ENCODE peak calls at places on chromosomes 2 and 18, in eight cellular contexts. G is K562, Q is adrenal gland, Z is endothelial cell, X is HepG2, L is AG09309, T is PC-3, O is hepatocyte. B is an unnamed sample.

GRCh38 chr2:127569274-127570065 is 34.0 kb downstream of the MYO7B start:
- DNase-seq in G (no peak), Q (peak), Z (no peak), X (no peak), L (peak), T (peak), O (no peak), B (no peak)

GRCh38 chr2:172672999-172673726 is 62.5 kb upstream of the RAPGEF4 start:
- DNase-seq in G (no peak), Q (no peak), Z (no peak), X (no peak), L (no peak), T (peak), O (peak), B (no peak)

GRCh38 chr2:208033701-208034502 is 8.6 kb upstream of the PLEKHM3 start:
- DNase-seq in G (peak), Q (peak), Z (peak), X (peak), L (no peak), T (peak), O (peak), B (peak)

GRCh38 chr2:101732773-101733256 is 35.3 kb downstream of the MAP4K4 start:
- DNase-seq in G (no peak), Q (no peak), Z (no peak), X (no peak), L (no peak), T (no peak), O (no peak), B (no peak)

GRCh38 chr18:79543861-79544385 is 135.7 kb upstream of the CTDP1 start:
- DNase-seq in G (no peak), Q (no peak), Z (no peak), X (no peak), L (no peak), T (no peak), O (no peak), B (no peak)

GRCh38 chr2:184596819-184597411 is 1.4 kb upstream of the ZNF804A start:
- DNase-seq in G (no peak), Q (no peak), Z (no peak), X (peak), L (peak), T (peak), O (no peak), B (no peak)

GRCh38 chr2:8039732-8040131 is 642.1 kb upstream of the ID2 start:
- DNase-seq in G (no peak), Q (no peak), Z (no peak), X (no peak), L (no peak), T (no peak), O (no peak), B (no peak)

GRCh38 chr18:54149078-54149697 is 75.3 kb downstream of the MBD2 start:
- DNase-seq in G (no peak), Q (peak), Z (no peak), X (peak), L (peak), T (peak), O (peak), B (no peak)

GRCh38 chr2:171595896-171596295 is 73.6 kb downstream of the CYBRD1 start:
- DNase-seq in G (no peak), Q (peak), Z (no peak), X (no peak), L (peak), T (peak), O (peak), B (no peak)

GRCh38 chr2:121476714-121477113 is 54.0 kb upstream of the RNU4ATAC start:
- DNase-seq in G (no peak), Q (no peak), Z (no peak), X (no peak), L (no peak), T (no peak), O (no peak), B (no peak)

GRCh38 chr2:233419626-233420431 is 65.5 kb downstream of the DGKD start:
- DNase-seq in G (no peak), Q (no peak), Z (no peak), X (no peak), L (no peak), T (no peak), O (no peak), B (no peak)

GRCh38 chr2:100320547-100321180 is 1.6 kb downstream of the LONRF2 start:
- DNase-seq in G (no peak), Q (peak), Z (no peak), X (no peak), L (no peak), T (peak), O (peak), B (no peak)

GRCh38 chr2:9401059-9401547 is 22.2 kb downstream of the ITGB1BP1 start:
- DNase-seq in G (no peak), Q (no peak), Z (no peak), X (no peak), L (no peak), T (no peak), O (no peak), B (no peak)

GRCh38 chr2:134287323-134287722 is 33.5 kb downstream of the MGAT5 start:
- DNase-seq in G (no peak), Q (no peak), Z (no peak), X (no peak), L (no peak), T (no peak), O (no peak), B (no peak)

GRCh38 chr2:60837123-60837522 is 44.3 kb upstream of the REL start:
- DNase-seq in G (no peak), Q (no peak), Z (no peak), X (no peak), L (no peak), T (no peak), O (no peak), B (no peak)

GRCh38 chr2:102839668-102840388 is 78.0 kb downstream of the TMEM182 start:
- DNase-seq in G (peak), Q (peak), Z (peak), X (peak), L (no peak), T (peak), O (peak), B (peak)

GRCh38 chr2:181715033-181715630 is 34.8 kb upstream of the NEUROD1 start:
- DNase-seq in G (peak), Q (peak), Z (peak), X (peak), L (peak), T (peak), O (peak), B (no peak)

DNA sequence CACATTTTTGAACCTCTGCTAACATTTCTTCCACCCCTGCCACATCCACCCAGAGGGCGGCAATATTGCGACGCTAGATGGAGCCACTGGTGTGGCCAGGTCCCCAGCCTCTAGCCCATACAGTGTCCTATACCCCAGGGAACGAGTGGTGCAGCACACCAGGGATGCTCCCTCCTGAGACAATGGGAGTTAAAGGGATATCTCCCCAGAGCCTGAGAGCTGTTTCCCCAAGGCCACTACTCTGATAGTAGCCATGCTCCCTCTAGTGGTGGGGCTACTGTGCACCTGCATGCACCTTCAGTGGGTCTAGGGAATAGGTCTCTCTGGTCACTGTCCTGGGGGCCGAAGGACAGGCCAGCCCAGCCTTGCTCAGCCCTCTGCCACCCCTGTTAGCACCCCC is 336.4 kb upstream of the FSHR start:
- DNase-seq in G (peak), Q (peak), Z (peak), X (peak), L (no peak), T (peak), O (peak), B (no peak)
- TF ChIP-seq CTCF in G (peak), Q (no peak), Z (peak), X (peak), L (peak), T (peak), O (peak), B (peak)

GRCh38 chr2:29489568-29489967 is 374.4 kb downstream of the CLIP4 start:
- DNase-seq in G (no peak), Q (no peak), Z (no peak), X (no peak), L (no peak), T (no peak), O (no peak), B (no peak)
- TF ChIP-seq CTCF in G (no peak), Q (no peak), Z (no peak), X (no peak), L (no peak), T (no peak), O (no peak), B (no peak)

GRCh38 chr2:149413487-149413886 is 83.1 kb downstream of the LYPD6 start:
- DNase-seq in G (no peak), Q (no peak), Z (no peak), X (no peak), L (no peak), T (no peak), O (no peak), B (no peak)
- TF ChIP-seq CTCF in G (no peak), Q (no peak), Z (no peak), X (no peak), L (no peak), T (no peak), O (no peak), B (no peak)

GRCh38 chr18:55778731-55779460 is 190.9 kb upstream of the TCF4 start:
- DNase-seq in G (no peak), Q (no peak), Z (no peak), X (no peak), L (no peak), T (no peak), O (no peak), B (no peak)

GRCh38 chr18:55777666-55778304 is 189.8 kb upstream of the TCF4 start:
- DNase-seq in G (no peak), Q (no peak), Z (no peak), X (no peak), L (no peak), T (no peak), O (no peak), B (no peak)

GRCh38 chr18:55774505-55774904 is 186.5 kb upstream of the TCF4 start:
- DNase-seq in G (no peak), Q (no peak), Z (no peak), X (no peak), L (no peak), T (no peak), O (no peak), B (no peak)

GRCh38 chr18:55779461-55779710 is 191.4 kb upstream of the TCF4 start:
- DNase-seq in G (no peak), Q (no peak), Z (no peak), X (no peak), L (no peak), T (no peak), O (no peak), B (no peak)

DNA sequence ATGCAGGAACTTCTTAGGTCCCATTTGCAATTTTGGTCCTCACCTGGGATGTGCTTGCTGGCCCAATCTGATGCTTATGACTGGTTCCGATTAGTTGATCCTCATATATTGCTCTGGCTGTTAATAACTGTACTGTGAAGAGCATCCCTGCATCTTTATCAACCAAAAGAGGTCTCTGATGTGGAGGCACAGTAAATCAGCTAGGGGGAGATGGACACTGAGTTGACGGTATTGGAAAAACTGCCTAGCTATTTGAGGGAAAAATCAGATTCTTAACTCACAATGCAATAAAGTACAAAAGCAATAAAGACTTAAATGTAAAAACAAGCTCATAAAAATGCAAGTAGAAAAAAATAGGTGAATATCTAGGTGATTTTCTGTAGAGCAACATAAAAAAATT is 188.0 kb upstream of the TCF4 start:
- DNase-seq in G (no peak), Q (no peak), Z (no peak), X (no peak), L (no peak), T (no peak), O (no peak), B (no peak)
- TF ChIP-seq CTCF in G (no peak), Q (no peak), Z (no peak), X (no peak), L (peak), T (no peak), O (no peak), B (no peak)

GRCh38 chr2:240585681-240586197 is 795 bp upstream of the CAPN10 start:
- DNase-seq in G (no peak), Q (no peak), Z (no peak), X (no peak), L (no peak), T (no peak), O (no peak), B (no peak)

GRCh38 chr2:240586919-240587800 is 626 bp downstream of the CAPN10 start:
- DNase-seq in G (no peak), Q (peak), Z (no peak), X (peak), L (no peak), T (peak), O (peak), B (no peak)

GRCh38 chr2:240588006-240588655 is 1.6 kb downstream of the CAPN10 start:
- DNase-seq in G (no peak), Q (no peak), Z (no peak), X (no peak), L (no peak), T (no peak), O (no peak), B (no peak)

GRCh38 chr2:240585101-240585500 is 1.4 kb upstream of the CAPN10 start:
- DNase-seq in G (no peak), Q (no peak), Z (no peak), X (no peak), L (no peak), T (no peak), O (no peak), B (no peak)

DNA sequence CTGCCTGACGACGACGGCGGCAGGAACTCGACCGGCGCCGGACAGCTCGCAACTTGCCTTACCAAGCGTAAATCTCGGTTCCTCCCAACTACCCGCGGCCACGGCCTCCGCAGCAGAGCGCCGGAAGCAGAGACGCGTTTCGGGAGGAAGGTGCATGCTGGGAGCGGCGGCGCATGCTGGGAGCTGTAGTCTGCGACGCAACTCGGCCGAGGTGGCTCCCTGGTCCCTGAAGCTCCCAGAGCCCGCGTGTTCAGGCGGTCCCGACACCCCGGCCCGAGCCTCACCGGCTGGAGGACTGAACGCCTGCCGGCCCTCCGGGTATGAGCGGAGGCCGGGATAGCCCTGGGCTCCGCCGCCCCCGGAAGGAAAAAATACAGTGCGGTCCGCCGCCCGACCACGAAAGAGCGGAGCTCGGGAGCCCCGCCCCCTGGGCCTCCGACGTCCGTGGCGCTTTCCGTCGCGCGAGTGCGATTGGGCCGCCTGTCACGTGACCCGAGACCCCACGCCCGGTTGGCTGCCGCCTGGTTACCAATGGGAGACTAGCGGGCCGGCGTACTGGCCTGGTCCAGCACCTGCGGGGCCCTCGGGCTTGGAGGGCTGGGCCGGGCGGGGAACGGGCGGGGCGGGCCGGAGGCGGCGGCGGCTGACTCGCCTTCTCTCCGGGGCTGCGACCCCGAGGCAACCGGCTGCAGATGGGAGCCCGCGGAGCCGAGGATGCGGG is at the start of gene CAPN10:
- DNase-seq in G (peak), Q (peak), Z (peak), X (peak), L (peak), T (peak), O (peak), B (peak)
- TF ChIP-seq CTCF in G (no peak), Q (peak), Z (no peak), X (no peak), L (no peak), T (no peak), O (no peak), B (no peak)

GRCh38 chr2:216497382-216497781 is 1.3 kb upstream of the RPL37A start:
- DNase-seq in G (no peak), Q (no peak), Z (no peak), X (no peak), L (no peak), T (no peak), O (no peak), B (no peak)

GRCh38 chr2:216499641-216500218 is 1.1 kb downstream of the RPL37A start:
- DNase-seq in G (no peak), Q (no peak), Z (no peak), X (no peak), L (no peak), T (no peak), O (no peak), B (no peak)

GRCh38 chr2:216497808-216498366 is 757 bp upstream of the RPL37A start:
- DNase-seq in G (peak), Q (no peak), Z (no peak), X (no peak), L (no peak), T (no peak), O (no peak), B (no peak)

GRCh38 chr2:216500572-216500971 is 1.9 kb downstream of the RPL37A start:
- DNase-seq in G (no peak), Q (no peak), Z (no peak), X (no peak), L (no peak), T (no peak), O (no peak), B (no peak)

GRCh38 chr2:216498418-216499413 is at the start of gene RPL37A:
- DNase-seq in G (peak), Q (peak), Z (peak), X (peak), L (peak), T (peak), O (peak), B (peak)
- TF ChIP-seq CTCF in G (no peak), Q (no peak), Z (no peak), X (peak), L (no peak), T (no peak), O (no peak), B (no peak)

B was measured in D721Med.